ENCODE peak calls at places on chromosome 18, in six cellular contexts. O is astrocyte of the spinal cord, N is AG10803, L is GM06990, R is foreskin fibroblast, E is cardiac muscle cell. U is an unnamed sample.
A peak's percentile ranks its signal among the peaks of the same experiment; 100 is the strongest.

GRCh38 chr18:23302852-23303527 is 150.1 kb upstream of the RIOK3 start:
- DNase-seq in E (no peak), R (peak; percentile 67), L (no peak), O (peak; percentile 94), N (peak; percentile 98), U (peak; percentile 64)

GRCh38 chr18:6078877-6079276 is 183.6 kb upstream of the TMEM200C start:
- DNase-seq in E (no peak), R (no peak), O (no peak), N (no peak), L (no peak), U (no peak)

GRCh38 chr18:62788111-62788510 is 72.8 kb downstream of the PHLPP1 start:
- DNase-seq in O (no peak), E (no peak), R (no peak), L (no peak), N (no peak), U (no peak)

GRCh38 chr18:33673689-33674088 is 95.7 kb downstream of the ASXL3 start:
- DNase-seq in O (no peak), N (no peak), L (no peak), R (no peak), E (no peak), U (peak; percentile 6)

GRCh38 chr18:46050268-46050667 is 21.8 kb downstream of the PSTPIP2 start:
- DNase-seq in E (no peak), L (no peak), R (no peak), O (no peak), N (no peak), U (no peak)

GRCh38 chr18:45169610-45170009 is 445.7 kb upstream of the SLC14A2 start:
- DNase-seq in L (no peak), R (peak; percentile 85), O (peak; percentile 87), N (peak; percentile 95), E (no peak), U (peak; percentile 93)

GRCh38 chr18:28177828-28178635 is 1.1 kb upstream of the CDH2 start:
- DNase-seq in R (no peak), O (peak; percentile 70), L (no peak), N (peak; percentile 61), E (peak; percentile 89), U (peak; percentile 58)

GRCh38 chr18:63141777-63142176 is 177.8 kb downstream of the BCL2 start:
- DNase-seq in E (no peak), R (no peak), L (peak; percentile 79), O (no peak), N (no peak), U (no peak)

GRCh38 chr18:22547807-22548561 is 130.3 kb upstream of the CTAGE1 start:
- DNase-seq in R (peak; percentile 76), O (no peak), E (no peak), N (peak; percentile 82), L (no peak), U (no peak)

GRCh38 chr18:77076111-77076510 is 56.5 kb downstream of the MBP start:
- DNase-seq in N (no peak), O (no peak), L (no peak), E (no peak), R (no peak), U (no peak)

GRCh38 chr18:59571953-59572352 is 125.3 kb downstream of the CCBE1 start:
- DNase-seq in O (no peak), L (no peak), R (no peak), N (no peak), E (no peak), U (no peak)

GRCh38 chr18:8833480-8833879 is 128.1 kb downstream of the MTCL1 start:
- DNase-seq in E (no peak), N (no peak), L (no peak), O (no peak), R (no peak), U (no peak)

GRCh38 chr18:28108801-28109200 is 68.1 kb downstream of the CDH2 start:
- DNase-seq in E (no peak), L (no peak), O (peak; percentile 28), N (peak; percentile 34), R (no peak), U (peak; percentile 14)

GRCh38 chr18:25915907-25916306 is 174.5 kb downstream of the SS18 start:
- DNase-seq in O (no peak), L (no peak), N (no peak), R (no peak), E (no peak), U (no peak)

GRCh38 chr18:76886112-76886511 is 63.8 kb downstream of the ZNF236 start:
- DNase-seq in L (no peak), E (no peak), R (no peak), N (no peak), O (no peak), U (no peak)

GRCh38 chr18:44060197-44060596 is 620.5 kb upstream of the SETBP1 start:
- DNase-seq in L (no peak), R (no peak), N (no peak), E (no peak), O (no peak), U (no peak)

GRCh38 chr18:56672391-56672790 is 21.2 kb downstream of the WDR7 start:
- DNase-seq in E (no peak), R (no peak), L (no peak), N (no peak), O (no peak), U (no peak)

GRCh38 chr18:46423226-46423805 is 233.7 kb downstream of the LOXHD1 start:
- DNase-seq in R (no peak), O (no peak), L (no peak), E (no peak), N (no peak), U (peak; percentile 25)

GRCh38 chr18:7548226-7548625 is 18.9 kb upstream of the PTPRM start:
- DNase-seq in O (no peak), N (no peak), L (no peak), R (no peak), E (no peak), U (no peak)

GRCh38 chr18:2411381-2411977 is 159.8 kb downstream of the METTL4 start:
- DNase-seq in O (peak; percentile 69), R (peak; percentile 57), L (no peak), N (peak; percentile 42), E (no peak), U (peak; percentile 67)

GRCh38 chr18:63290456-63291200 is 28.9 kb downstream of the BCL2 start:
- DNase-seq in R (no peak), O (no peak), E (peak; percentile 18), L (no peak), N (no peak), U (no peak)

GRCh38 chr18:10927290-10927979 is 221.9 kb downstream of the PIEZO2 start:
- DNase-seq in O (peak; percentile 88), R (peak; percentile 58), N (peak; percentile 69), E (no peak), L (peak; percentile 33), U (peak; percentile 30)

GRCh38 chr18:52337286-52337685 is 2.7 kb upstream of the DCC start:
- DNase-seq in N (peak; percentile 32), E (no peak), R (peak; percentile 83), L (no peak), O (peak; percentile 64), U (no peak)

GRCh38 chr18:53018791-53019190 is 678.8 kb downstream of the DCC start:
- DNase-seq in L (no peak), E (peak; percentile 55), O (peak; percentile 3), N (no peak), R (no peak), U (peak; percentile 17)

GRCh38 chr18:10379511-10379910 is 74.9 kb upstream of the APCDD1 start:
- DNase-seq in O (no peak), R (peak; percentile 71), L (no peak), E (no peak), N (peak; percentile 77), U (no peak)

GRCh38 chr18:5488844-5489243 is 55.0 kb downstream of the EPB41L3 start:
- DNase-seq in L (no peak), R (no peak), N (no peak), O (peak; percentile 13), E (no peak), U (no peak)

GRCh38 chr18:51278045-51278649 is 80.7 kb upstream of the MEX3C start:
- DNase-seq in N (no peak), L (no peak), R (no peak), E (peak; percentile 72), O (peak; percentile 8), U (peak; percentile 87)

GRCh38 chr18:33014060-33014796 is 241.4 kb upstream of the KLHL14 start:
- DNase-seq in R (no peak), O (no peak), L (no peak), N (no peak), E (no peak), U (no peak)

GRCh38 chr18:53541924-53542323 is 682.5 kb downstream of the MBD2 start:
- DNase-seq in R (no peak), E (no peak), L (no peak), N (no peak), O (no peak), U (no peak)

GRCh38 chr18:12278153-12278764 is 24.1 kb downstream of the CIDEA start:
- DNase-seq in L (no peak), O (no peak), R (no peak), E (no peak), N (no peak), U (peak; percentile 32)
- TF ChIP-seq CTCF in L (peak; percentile 40), O (peak; percentile 24), R (peak; percentile 17), E (peak; percentile 7), N (no peak), U (no peak)

GRCh38 chr18:48875942-48876511 is 74.7 kb downstream of the SMAD7 start:
- DNase-seq in L (no peak), O (no peak), N (no peak), R (no peak), E (peak; percentile 63), U (no peak)
- TF ChIP-seq CTCF in L (no peak), O (no peak), N (peak; percentile 3), R (no peak), E (no peak), U (no peak)

GRCh38 chr18:36762074-36762473 is 66.7 kb downstream of the TPGS2 start:
- DNase-seq in E (no peak), N (peak; percentile 25), L (no peak), R (no peak), O (peak; percentile 57), U (no peak)
- TF ChIP-seq CTCF in E (no peak), N (no peak), L (no peak), R (no peak), O (no peak), U (no peak)

GRCh38 chr18:38867680-38868079 is 1302.1 kb upstream of the CELF4 start:
- DNase-seq in L (no peak), E (no peak), N (no peak), O (no peak), R (no peak), U (no peak)
- TF ChIP-seq CTCF in L (no peak), E (no peak), N (no peak), O (no peak), R (no peak), U (no peak)